ENCODE peak calls at places on chromosomes 5 and 9, in ten cellular contexts. V is choroid plexus epithelial cell, P is omental fat pad, W is stomach, F is cardiac muscle cell, B is nephron progenitor cell, I is neural crest cell, T is BJ, Q is cardiac fibroblast, C is ascending aorta. H is an unnamed sample.

GRCh38 chr5:82620957-82621600 is 342.9 kb upstream of the RPS23 start:
- DNase-seq in V (peak), P (no peak), W (no peak), F (no peak), B (no peak), I (no peak), T (no peak), Q (no peak), C (no peak), H (no peak)

GRCh38 chr5:78907255-78907886 is 77.7 kb downstream of the ARSB start:
- DNase-seq in V (peak), P (no peak), W (no peak), F (peak), B (no peak), I (no peak), T (peak), Q (peak), C (peak), H (no peak)

GRCh38 chr9:88657893-88658292 is 122.9 kb downstream of the NXNL2 start:
- DNase-seq in V (peak), P (no peak), W (no peak), F (peak), B (no peak), I (no peak), T (peak), Q (peak), C (no peak), H (no peak)

GRCh38 chr5:37055383-37055990 is 178.9 kb downstream of the NIPBL start:
- DNase-seq in V (no peak), P (no peak), W (no peak), F (no peak), B (no peak), I (no peak), T (no peak), Q (no peak), C (no peak), H (no peak)

GRCh38 chr5:31193591-31194457 is at the start of gene CDH6:
- DNase-seq in V (peak), P (no peak), W (no peak), F (peak), B (peak), I (peak), T (no peak), Q (peak), C (peak), H (peak)

GRCh38 chr9:97788763-97789663 is 64.0 kb upstream of the FOXE1 start:
- DNase-seq in V (no peak), P (no peak), W (no peak), F (no peak), B (no peak), I (no peak), T (no peak), Q (no peak), C (no peak), H (peak)

GRCh38 chr5:140240987-140241706 is 61.8 kb downstream of the PFDN1 start:
- DNase-seq in V (peak), P (peak), W (peak), F (peak), B (peak), I (peak), T (peak), Q (peak), C (peak), H (peak)

GRCh38 chr5:91383956-91384300 is 811 bp upstream of the ARRDC3 start:
- DNase-seq in V (peak), P (no peak), W (no peak), F (no peak), B (no peak), I (peak), T (no peak), Q (no peak), C (no peak), H (no peak)

GRCh38 chr5:120901199-120901598 is 437.1 kb downstream of the PRR16 start:
- DNase-seq in V (no peak), P (no peak), W (no peak), F (no peak), B (no peak), I (no peak), T (no peak), Q (no peak), C (no peak), H (no peak)

GRCh38 chr5:89292461-89292860 is 409.5 kb upstream of the MEF2C start:
- DNase-seq in V (no peak), P (no peak), W (no peak), F (no peak), B (no peak), I (no peak), T (no peak), Q (no peak), C (no peak), H (no peak)

GRCh38 chr9:37955781-37956422 is 52.0 kb upstream of the SLC25A51 start:
- DNase-seq in V (no peak), P (no peak), W (no peak), F (no peak), B (no peak), I (no peak), T (no peak), Q (no peak), C (no peak), H (no peak)

GRCh38 chr9:110142868-110143866 is 64.8 kb downstream of the C9orf152 start:
- DNase-seq in V (peak), P (no peak), W (no peak), F (peak), B (no peak), I (no peak), T (no peak), Q (peak), C (no peak), H (no peak)

GRCh38 chr9:112789493-112789892 is 38.9 kb downstream of the SNX30 start:
- DNase-seq in V (peak), P (no peak), W (no peak), F (peak), B (no peak), I (no peak), T (peak), Q (peak), C (no peak), H (no peak)

GRCh38 chr5:132446621-132447020 is 44.0 kb downstream of the IRF1 start:
- DNase-seq in V (peak), P (no peak), W (peak), F (peak), B (no peak), I (no peak), T (no peak), Q (peak), C (peak), H (no peak)

GRCh38 chr9:107425110-107426025 is 64.2 kb downstream of the KLF4 start:
- DNase-seq in V (peak), P (peak), W (peak), F (peak), B (peak), I (peak), T (no peak), Q (peak), C (peak), H (peak)

GRCh38 chr9:130234340-130235260 is 31.0 kb upstream of the HMCN2 start:
- DNase-seq in V (peak), P (no peak), W (no peak), F (no peak), B (no peak), I (no peak), T (no peak), Q (peak), C (no peak), H (no peak)

GRCh38 chr9:71975833-71976232 is 64.4 kb downstream of the C9orf85 start:
- DNase-seq in V (peak), P (no peak), W (no peak), F (peak), B (no peak), I (no peak), T (no peak), Q (peak), C (no peak), H (no peak)

GRCh38 chr9:96139592-96140251 is 162.3 kb downstream of the HSD17B3 start:
- DNase-seq in V (peak), P (peak), W (peak), F (peak), B (no peak), I (no peak), T (no peak), Q (peak), C (peak), H (no peak)

GRCh38 chr5:161676109-161676508 is 9.4 kb upstream of the GABRA6 start:
- DNase-seq in V (no peak), P (no peak), W (no peak), F (no peak), B (no peak), I (no peak), T (no peak), Q (no peak), C (no peak), H (no peak)

GRCh38 chr5:150227606-150228273 is 37.9 kb downstream of the SLC6A7 start:
- DNase-seq in V (no peak), P (no peak), W (no peak), F (peak), B (no peak), I (no peak), T (no peak), Q (peak), C (no peak), H (no peak)

GRCh38 chr5:39605145-39605544 is 180.4 kb upstream of the DAB2 start:
- DNase-seq in V (no peak), P (no peak), W (no peak), F (no peak), B (no peak), I (no peak), T (no peak), Q (no peak), C (no peak), H (no peak)

GRCh38 chr9:108133680-108134079 is 644.1 kb upstream of the KLF4 start:
- DNase-seq in V (no peak), P (no peak), W (no peak), F (no peak), B (no peak), I (no peak), T (no peak), Q (no peak), C (no peak), H (no peak)

GRCh38 chr9:136951541-136952353 is at the start of gene LCN12:
- DNase-seq in V (no peak), P (no peak), W (no peak), F (no peak), B (peak), I (no peak), T (no peak), Q (no peak), C (no peak), H (no peak)

GRCh38 chr9:93116049-93116961 is 17.7 kb downstream of the NINJ1 start:
- DNase-seq in V (peak), P (no peak), W (peak), F (peak), B (no peak), I (no peak), T (no peak), Q (peak), C (peak), H (no peak)

GRCh38 chr5:57324159-57324558 is 150.3 kb downstream of the GPBP1 start:
- DNase-seq in V (no peak), P (no peak), W (no peak), F (no peak), B (no peak), I (peak), T (no peak), Q (no peak), C (no peak), H (no peak)

GRCh38 chr9:128637656-128638055 is 19.0 kb downstream of the DYNC2I2 start:
- DNase-seq in V (no peak), P (no peak), W (no peak), F (peak), B (no peak), I (no peak), T (no peak), Q (peak), C (no peak), H (no peak)

GRCh38 chr5:171965740-171966139 is 40.7 kb downstream of the FBXW11 start:
- DNase-seq in V (no peak), P (no peak), W (no peak), F (no peak), B (no peak), I (no peak), T (no peak), Q (no peak), C (no peak), H (no peak)

GRCh38 chr9:16817002-16817401 is 53.5 kb downstream of the BNC2 start:
- DNase-seq in V (no peak), P (no peak), W (no peak), F (no peak), B (no peak), I (no peak), T (no peak), Q (no peak), C (no peak), H (no peak)

GRCh38 chr9:27528278-27528885 is 1.2 kb downstream of the MOB3B start:
- DNase-seq in V (peak), P (peak), W (peak), F (peak), B (peak), I (peak), T (no peak), Q (peak), C (peak), H (peak)

GRCh38 chr9:35948901-35949318 is 9.0 kb downstream of the OR2S2 start:
- DNase-seq in V (no peak), P (no peak), W (no peak), F (peak), B (no peak), I (no peak), T (no peak), Q (no peak), C (no peak), H (no peak)

GRCh38 chr5:150141544-150142188 is 14.0 kb downstream of the PDGFRB start:
- DNase-seq in V (peak), P (no peak), W (no peak), F (peak), B (peak), I (no peak), T (no peak), Q (peak), C (no peak), H (no peak)

GRCh38 chr9:89757776-89758528 is 153.1 kb downstream of the GADD45G start:
- DNase-seq in V (no peak), P (no peak), W (no peak), F (no peak), B (no peak), I (no peak), T (no peak), Q (no peak), C (no peak), H (no peak)

GRCh38 chr5:115423541-115423940 is 121.0 kb downstream of the FEM1C start:
- DNase-seq in V (no peak), P (no peak), W (peak), F (peak), B (no peak), I (no peak), T (no peak), Q (peak), C (peak), H (no peak)

GRCh38 chr5:18792145-18792544 is 1157.9 kb downstream of the TAF11L14 start:
- DNase-seq in V (no peak), P (no peak), W (peak), F (no peak), B (no peak), I (no peak), T (no peak), Q (no peak), C (no peak), H (no peak)

GRCh38 chr9:136994885-136995224 is 1.5 kb downstream of the CLIC3 start:
- DNase-seq in V (no peak), P (no peak), W (no peak), F (no peak), B (no peak), I (no peak), T (no peak), Q (no peak), C (no peak), H (no peak)

GRCh38 chr9:71830929-71831328 is 62.6 kb upstream of the CEMIP2 start:
- DNase-seq in V (no peak), P (no peak), W (no peak), F (no peak), B (no peak), I (no peak), T (peak), Q (no peak), C (no peak), H (no peak)

GRCh38 chr5:135598691-135599395 is 20.1 kb upstream of the CXCL14 start:
- DNase-seq in V (no peak), P (no peak), W (no peak), F (no peak), B (no peak), I (no peak), T (no peak), Q (no peak), C (no peak), H (no peak)

DNA sequence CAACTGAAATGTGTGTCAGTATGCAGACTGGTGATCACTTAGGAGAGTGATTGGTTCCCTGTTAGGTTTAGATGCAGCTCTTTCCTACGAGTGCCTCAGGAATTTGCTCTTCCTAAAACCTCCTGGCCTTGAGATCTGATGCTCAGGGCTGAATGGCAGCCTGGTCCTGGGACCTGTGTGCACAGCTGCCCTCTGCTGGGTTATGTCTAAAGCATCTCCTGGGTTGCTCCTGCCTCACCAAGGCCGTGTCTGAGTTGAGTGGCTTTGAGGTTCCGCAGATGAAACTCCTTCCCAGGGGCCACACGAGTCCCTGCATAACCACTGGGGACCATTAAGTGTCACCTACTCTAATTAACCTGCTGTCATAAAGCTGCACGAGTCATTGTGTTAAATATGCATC is 59.5 kb downstream of the MVB12B start:
- DNase-seq in V (peak), P (no peak), W (no peak), F (peak), B (no peak), I (no peak), T (no peak), Q (peak), C (peak), H (no peak)
- TF ChIP-seq CTCF in V (peak), P (no peak), W (no peak), F (peak), B (no peak), I (peak), T (peak), Q (peak), C (no peak), H (peak)

GRCh38 chr9:18324928-18325327 is 149.0 kb upstream of the ADAMTSL1 start:
- DNase-seq in V (no peak), P (no peak), W (no peak), F (no peak), B (no peak), I (no peak), T (no peak), Q (no peak), C (no peak), H (no peak)

GRCh38 chr9:18325337-18326011 is 148.5 kb upstream of the ADAMTSL1 start:
- DNase-seq in V (no peak), P (no peak), W (no peak), F (no peak), B (no peak), I (no peak), T (no peak), Q (no peak), C (no peak), H (no peak)

GRCh38 chr9:18317896-18318295 is 156.1 kb upstream of the ADAMTSL1 start:
- DNase-seq in V (peak), P (no peak), W (no peak), F (peak), B (no peak), I (no peak), T (no peak), Q (peak), C (no peak), H (no peak)

GRCh38 chr9:18314321-18314720 is 159.6 kb upstream of the ADAMTSL1 start:
- DNase-seq in V (peak), P (no peak), W (no peak), F (no peak), B (no peak), I (no peak), T (no peak), Q (no peak), C (no peak), H (no peak)

DNA sequence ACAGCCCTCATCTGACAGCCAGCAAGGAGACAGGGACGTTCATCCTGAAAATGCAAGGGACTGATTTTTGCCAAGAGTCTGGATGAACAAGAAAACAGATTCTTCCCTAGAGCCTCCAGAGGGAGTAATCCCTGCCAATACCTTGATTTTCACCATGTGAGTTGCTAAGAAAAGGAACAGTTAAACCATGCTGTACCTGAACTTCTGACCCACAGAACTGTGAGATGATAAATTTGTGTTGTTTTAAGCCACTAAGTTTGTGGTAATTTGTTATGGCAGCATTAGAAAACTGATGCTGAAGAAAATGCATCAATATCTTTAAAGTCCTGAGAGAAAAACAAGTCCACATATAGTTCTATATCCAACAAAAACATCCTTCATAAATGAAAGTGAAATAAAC is 153.9 kb upstream of the ADAMTSL1 start:
- DNase-seq in V (peak), P (no peak), W (no peak), F (peak), B (no peak), I (no peak), T (no peak), Q (peak), C (no peak), H (no peak)
- TF ChIP-seq CTCF in V (peak), P (no peak), W (no peak), F (peak), B (no peak), I (no peak), T (peak), Q (peak), C (no peak), H (peak)

GRCh38 chr9:4333231-4333740 is 33.4 kb upstream of the GLIS3 start:
- DNase-seq in V (peak), P (no peak), W (no peak), F (peak), B (no peak), I (no peak), T (no peak), Q (peak), C (no peak), H (no peak)

GRCh38 chr9:4335631-4336030 is 35.8 kb upstream of the GLIS3 start:
- DNase-seq in V (no peak), P (no peak), W (no peak), F (no peak), B (no peak), I (no peak), T (no peak), Q (no peak), C (no peak), H (no peak)

GRCh38 chr9:4328723-4329122 is 28.9 kb upstream of the GLIS3 start:
- DNase-seq in V (no peak), P (no peak), W (no peak), F (no peak), B (no peak), I (no peak), T (no peak), Q (no peak), C (no peak), H (no peak)

GRCh38 chr9:4334439-4334838 is 34.6 kb upstream of the GLIS3 start:
- DNase-seq in V (no peak), P (no peak), W (peak), F (peak), B (no peak), I (no peak), T (no peak), Q (peak), C (peak), H (no peak)

DNA sequence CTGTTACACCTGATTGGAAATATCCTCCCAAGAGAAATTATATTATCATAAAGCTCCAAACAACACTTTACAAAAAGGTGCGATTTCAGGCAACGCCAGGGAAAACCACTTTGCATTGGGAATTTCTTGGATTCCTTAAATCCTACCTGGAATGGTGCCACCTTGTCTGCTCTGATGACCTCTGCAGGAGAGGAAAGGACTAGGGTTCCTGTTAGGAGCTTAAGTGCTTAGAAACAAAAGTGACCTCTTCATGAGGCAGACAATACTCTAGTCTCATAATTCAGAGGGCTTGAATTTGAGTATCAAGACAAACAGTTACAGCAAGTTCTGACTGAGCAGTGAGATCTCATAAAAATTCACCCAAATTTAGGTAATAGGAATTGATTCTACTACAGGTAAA is 33.9 kb upstream of the GLIS3 start:
- DNase-seq in V (no peak), P (no peak), W (no peak), F (no peak), B (no peak), I (no peak), T (no peak), Q (peak), C (no peak), H (no peak)
- TF ChIP-seq CTCF in V (no peak), P (no peak), W (no peak), F (no peak), B (no peak), I (no peak), T (no peak), Q (no peak), C (no peak), H (no peak)

DNA sequence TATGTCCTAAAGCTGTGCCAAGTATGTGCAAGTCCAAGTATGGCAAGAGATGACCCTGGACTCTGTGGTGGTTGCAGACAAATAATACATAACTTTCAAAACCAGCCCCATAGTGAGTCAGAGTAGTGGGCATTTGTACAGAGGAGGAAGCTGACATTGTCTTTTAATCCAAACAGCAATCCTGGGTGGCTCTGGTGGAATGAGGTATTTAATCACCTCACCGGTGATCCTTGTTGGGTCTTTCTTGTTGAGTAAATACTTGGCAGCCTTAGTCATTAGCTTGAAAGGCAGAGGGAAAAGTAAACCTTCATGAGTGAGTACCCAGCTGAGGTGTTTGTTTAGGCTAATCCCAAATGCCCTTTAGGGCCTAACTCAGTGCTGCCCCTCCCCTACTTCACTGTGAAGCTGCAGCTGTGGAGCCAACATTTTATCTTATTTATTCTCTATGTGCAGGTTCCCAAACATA is 148.7 kb upstream of the SLC12A2 start:
- DNase-seq in V (peak), P (no peak), W (peak), F (peak), B (no peak), I (no peak), T (no peak), Q (peak), C (no peak), H (no peak)
- TF ChIP-seq CTCF in V (peak), P (no peak), W (peak), F (no peak), B (no peak), I (no peak), T (no peak), Q (no peak), C (no peak), H (no peak)